ENCODE peak calls at places on chromosome 15, in seven cellular contexts. S is T1000; X is activated CD4-positive, CD25-positive, alpha-beta regulatory T cell; V is central memory CD8-positive, alpha-beta T cell; D is myocyte; C is pons; P is SJSA1. G is an unnamed sample.

GRCh38 chr15:60790641-60791040 is 311.7 kb upstream of the ICE2 start:
- DNase-seq in C (no peak), S (no peak), D (no peak), P (no peak), X (no peak), V (no peak), G (no peak)

GRCh38 chr15:52013151-52013791 is 5.7 kb upstream of the MAPK6 start:
- DNase-seq in P (no peak), X (no peak), D (no peak), C (no peak), V (no peak), S (no peak), G (peak)

GRCh38 chr15:98801234-98801561 is 152.9 kb downstream of the IGF1R start:
- DNase-seq in X (no peak), P (no peak), C (peak), D (no peak), V (no peak), S (no peak), G (no peak)

GRCh38 chr15:101442272-101442671 is 47.2 kb downstream of the PCSK6 start:
- DNase-seq in D (no peak), P (no peak), X (no peak), S (no peak), C (no peak), V (no peak), G (no peak)

GRCh38 chr15:96274698-96275097 is 55.8 kb upstream of the NR2F2 start:
- DNase-seq in X (no peak), C (no peak), S (no peak), D (peak), P (no peak), V (no peak), G (no peak)

GRCh38 chr15:26095710-26096330 is 232.7 kb upstream of the ATP10A start:
- DNase-seq in P (no peak), D (no peak), V (no peak), C (no peak), S (no peak), X (no peak), G (no peak)

GRCh38 chr15:42133892-42134502 is 22.4 kb downstream of the PLA2G4F start:
- DNase-seq in C (peak), D (peak), P (peak), V (no peak), X (peak), S (no peak), G (peak)

GRCh38 chr15:31162721-31163510 is 61.4 kb upstream of the TRPM1 start:
- DNase-seq in V (no peak), P (no peak), C (no peak), X (no peak), S (no peak), D (no peak), G (no peak)

GRCh38 chr15:92930776-92931175 is 30.7 kb downstream of the CHD2 start:
- DNase-seq in S (no peak), X (no peak), P (no peak), D (peak), C (no peak), V (no peak), G (no peak)

GRCh38 chr15:101542306-101543025 is 53.0 kb upstream of the PCSK6 start:
- DNase-seq in D (no peak), V (no peak), S (no peak), P (peak), X (no peak), C (no peak), G (no peak)

GRCh38 chr15:99296386-99296785 is 45.1 kb downstream of the LRRC28 start:
- DNase-seq in V (no peak), X (no peak), S (no peak), P (no peak), D (no peak), C (no peak), G (no peak)

GRCh38 chr15:74328331-74329056 is 39.0 kb downstream of the CYP11A1 start:
- DNase-seq in C (no peak), V (no peak), P (no peak), S (no peak), X (no peak), D (no peak), G (no peak)

GRCh38 chr15:87357608-87358007 is 898.9 kb downstream of the NTRK3 start:
- DNase-seq in D (no peak), S (no peak), P (no peak), X (no peak), C (no peak), V (no peak), G (no peak)

G was measured in AML-193.